ENCODE peak calls at places on chromosome 4, in six cellular contexts. U is IMR-90, B is H9, N is neuronal stem cell, O is mesendoderm, I is trophoblast cell. W is an unnamed sample.

GRCh38 chr4:100421356-100421978 is 96.4 kb downstream of the EMCN start:
- DNase-seq in U (peak; percentile 31), B (no peak), N (peak; percentile 14), O (peak; percentile 42), I (peak; percentile 27), W (peak; percentile 50)

GRCh38 chr4:17961249-17961648 is 60.3 kb downstream of the LCORL start:
- DNase-seq in U (no peak), B (no peak), N (no peak), O (no peak), I (no peak), W (no peak)

GRCh38 chr4:122930877-122931276 is 8.5 kb upstream of the NUDT6 start:
- DNase-seq in U (peak; percentile 41), B (no peak), N (no peak), O (no peak), I (peak; percentile 65), W (peak; percentile 24)

GRCh38 chr4:145481164-145481941 is at the start of gene SMAD1:
- DNase-seq in U (peak; percentile 82), B (peak; percentile 69), N (peak; percentile 64), O (peak; percentile 92), I (peak; percentile 82), W (peak; percentile 85)

GRCh38 chr4:27011401-27011800 is 150.8 kb downstream of the STIM2 start:
- DNase-seq in U (no peak), B (no peak), N (no peak), O (no peak), I (peak; percentile 92), W (no peak)

GRCh38 chr4:153113061-153113837 is 91.0 kb upstream of the TRIM2 start:
- DNase-seq in U (peak; percentile 29), B (no peak), N (no peak), O (no peak), I (peak; percentile 62), W (peak; percentile 48)

GRCh38 chr4:26717332-26717731 is 133.4 kb downstream of the TBC1D19 start:
- DNase-seq in U (peak; percentile 92), B (no peak), N (no peak), O (peak; percentile 8), I (no peak), W (peak; percentile 38)

GRCh38 chr4:72468904-72469502 is 100.0 kb downstream of the ADAMTS3 start:
- DNase-seq in U (peak; percentile 20), B (no peak), N (no peak), O (peak; percentile 35), I (peak; percentile 76), W (peak; percentile 28)

GRCh38 chr4:166594326-166594946 is 639.9 kb downstream of the SPOCK3 start:
- DNase-seq in U (no peak), B (peak; percentile 69), N (peak; percentile 47), O (peak; percentile 70), I (peak; percentile 64), W (peak; percentile 43)

GRCh38 chr4:158758703-158759102 is 10.1 kb upstream of the FNIP2 start:
- DNase-seq in U (no peak), B (no peak), N (no peak), O (no peak), I (no peak), W (no peak)

GRCh38 chr4:75244325-75244724 is 269.9 kb downstream of the RCHY1 start:
- DNase-seq in U (no peak), B (no peak), N (no peak), O (no peak), I (no peak), W (no peak)

GRCh38 chr4:76830612-76831474 is 67.1 kb downstream of the SOWAHB start:
- DNase-seq in U (peak; percentile 92), B (no peak), N (peak; percentile 20), O (peak; percentile 70), I (peak; percentile 46), W (peak; percentile 97)

GRCh38 chr4:78254893-78255292 is 197.8 kb downstream of the FRAS1 start:
- DNase-seq in U (no peak), B (no peak), N (no peak), O (no peak), I (no peak), W (no peak)

GRCh38 chr4:113141901-113142346 is 92.5 kb downstream of the ANK2 start:
- DNase-seq in U (peak; percentile 43), B (no peak), N (no peak), O (no peak), I (peak; percentile 4), W (peak; percentile 71)

GRCh38 chr4:76840972-76841473 is 56.9 kb downstream of the SOWAHB start:
- DNase-seq in U (no peak), B (no peak), N (no peak), O (no peak), I (no peak), W (no peak)

GRCh38 chr4:105025263-105026017 is 121.2 kb upstream of the TET2 start:
- DNase-seq in U (no peak), B (peak; percentile 40), N (no peak), O (peak; percentile 73), I (no peak), W (no peak)

GRCh38 chr4:105023668-105024055 is 123.0 kb upstream of the TET2 start:
- DNase-seq in U (no peak), B (no peak), N (no peak), O (no peak), I (no peak), W (no peak)

DNA sequence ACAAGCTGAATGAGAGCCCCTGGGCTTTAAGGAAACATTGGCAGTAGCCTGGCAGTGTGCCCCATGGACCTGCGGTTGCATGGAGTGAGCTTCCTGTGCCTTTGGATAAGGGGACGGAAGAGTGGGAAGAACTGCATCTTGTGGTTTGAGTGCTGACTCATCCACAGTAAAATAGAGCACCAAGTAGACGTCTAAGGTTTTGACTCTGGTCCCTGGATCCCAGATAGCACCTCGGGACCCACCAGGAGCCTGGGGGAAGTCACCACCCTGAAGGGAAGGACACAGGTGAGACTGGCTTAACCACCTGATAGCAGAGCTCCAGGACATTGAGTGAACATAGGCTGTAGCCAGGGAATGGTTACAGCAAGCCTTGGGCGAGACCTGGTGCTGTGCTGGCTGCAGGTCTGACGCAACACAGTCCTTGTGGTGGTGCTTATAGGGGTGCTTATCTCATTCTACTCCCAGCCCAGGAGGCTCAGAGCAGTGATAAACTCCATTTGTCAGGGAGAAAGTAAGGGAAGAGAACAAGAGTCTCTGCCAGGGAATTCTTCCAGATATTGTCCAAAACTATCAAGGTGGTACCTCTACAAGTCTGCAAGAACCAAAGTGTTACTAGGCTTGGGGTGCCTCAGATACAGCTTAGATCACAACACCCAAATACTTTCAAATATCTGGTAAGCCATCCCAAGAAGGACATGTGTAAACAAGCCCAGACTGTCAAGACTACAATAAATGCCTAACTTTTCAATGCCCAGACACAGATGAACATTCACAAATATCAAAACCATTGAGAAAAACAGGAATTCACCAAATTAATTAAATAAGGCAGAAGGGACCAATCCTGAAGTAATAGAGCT is 123.6 kb upstream of the TET2 start:
- DNase-seq in U (peak; percentile 3), B (no peak), N (no peak), O (peak; percentile 4), I (peak; percentile 79), W (peak; percentile 5)
- H3K4me2 ChIP-seq in U (no peak overlapping the region), B (no peak overlapping the region), N (no peak overlapping the region), O (no peak overlapping the region), I (no peak overlapping the region), W (no peak overlapping the region)

DNA sequence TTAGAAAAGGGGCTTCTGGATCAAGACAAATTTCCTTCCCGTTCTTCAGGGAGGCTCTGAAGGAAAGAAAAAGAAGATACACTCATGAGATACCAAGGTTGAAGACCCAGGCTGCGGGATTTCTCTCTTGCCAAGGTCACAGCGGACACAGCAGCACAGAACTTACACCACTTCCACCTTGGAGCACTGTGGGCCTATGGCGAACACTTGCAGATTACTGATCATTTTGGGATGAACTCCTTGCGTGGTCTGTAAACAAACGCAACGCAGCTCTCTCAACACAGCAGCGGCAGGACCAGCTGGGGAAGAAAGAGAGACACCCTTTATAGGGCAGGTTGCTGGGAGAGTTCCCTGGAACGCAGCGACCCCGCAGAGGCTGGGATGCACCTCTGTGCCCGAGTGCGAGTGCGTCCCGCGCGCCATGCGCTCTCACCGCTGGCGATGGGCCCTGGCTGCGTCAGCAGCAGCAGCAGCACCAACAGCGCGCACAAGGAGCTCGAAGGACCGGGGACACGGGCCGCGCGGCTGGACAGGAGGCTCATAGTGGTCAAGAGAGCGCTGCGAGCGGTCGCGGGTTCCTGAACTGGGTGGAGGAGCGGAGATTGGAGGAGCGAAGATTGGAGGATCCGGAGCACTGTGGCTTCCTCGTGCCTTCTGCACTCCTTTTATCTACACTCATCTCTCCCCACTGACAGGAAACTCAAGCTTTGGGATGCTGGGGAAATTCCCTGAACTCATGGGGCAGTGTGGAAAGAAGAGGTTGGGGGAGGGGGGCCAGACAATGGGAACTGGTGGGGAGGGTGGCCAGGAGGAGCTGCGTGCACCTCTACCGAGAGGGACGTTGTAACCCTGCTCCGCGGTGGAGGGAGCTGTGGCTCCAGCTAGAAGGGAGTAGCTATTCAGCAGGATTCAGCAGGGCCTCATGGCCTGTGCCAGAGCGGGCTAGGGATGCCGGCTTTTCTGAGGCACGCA is at the start of gene CXCL5:
- DNase-seq in U (peak; percentile 39), B (peak; percentile 85), N (peak; percentile 26), O (peak; percentile 90), I (no peak), W (peak; percentile 59)
- H2BK120ac ChIP-seq in U (peak within 1 kb of the TSS; percentile 18), B (no peak within 1 kb of the TSS), N (peak within 1 kb of the TSS; percentile 42), O (no peak within 1 kb of the TSS), I (no peak within 1 kb of the TSS), W (no peak within 1 kb of the TSS)

DNA sequence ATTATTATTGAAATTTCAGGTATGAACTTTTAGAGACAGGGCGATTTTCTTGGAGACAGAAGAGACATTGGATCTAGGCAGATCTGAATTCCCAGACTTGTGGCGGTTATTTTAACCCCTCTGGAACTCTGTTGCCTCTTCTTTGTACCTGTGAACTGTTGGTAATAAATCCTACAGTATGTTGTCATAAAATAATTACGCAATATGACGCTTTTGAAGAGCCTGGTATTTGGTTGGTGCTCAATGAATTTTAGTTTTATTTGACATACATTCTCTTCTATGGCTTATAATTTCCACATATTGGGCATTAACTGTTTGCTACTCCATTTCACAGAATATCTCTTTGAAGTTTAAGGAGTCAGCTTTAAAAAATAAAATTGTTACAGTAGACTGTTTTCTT is 1496.1 kb upstream of the IGFBP7 start:
- DNase-seq in U (no peak), B (no peak), N (no peak), O (no peak), I (peak; percentile 1), W (no peak)
- H3K4me1 ChIP-seq in U (no peaks in the 10 kb centered on the region), B (no peaks in the 10 kb centered on the region), N (no peaks in the 10 kb centered on the region), O (no peaks in the 10 kb centered on the region), I (no peaks in the 10 kb centered on the region), W (no peaks in the 10 kb centered on the region)

GRCh38 chr4:11409632-11410031 is 19.1 kb downstream of the HS3ST1 start:
- DNase-seq in U (no peak), B (no peak), N (no peak), O (no peak), I (no peak), W (no peak)

GRCh38 chr4:11402192-11402591 is 26.5 kb downstream of the HS3ST1 start:
- DNase-seq in U (no peak), B (no peak), N (no peak), O (no peak), I (no peak), W (no peak)

GRCh38 chr4:11408569-11408968 is 20.1 kb downstream of the HS3ST1 start:
- DNase-seq in U (no peak), B (no peak), N (no peak), O (no peak), I (no peak), W (no peak)

GRCh38 chr4:11399461-11399971 is 29.2 kb downstream of the HS3ST1 start:
- DNase-seq in U (no peak), B (no peak), N (no peak), O (no peak), I (no peak), W (no peak)

DNA sequence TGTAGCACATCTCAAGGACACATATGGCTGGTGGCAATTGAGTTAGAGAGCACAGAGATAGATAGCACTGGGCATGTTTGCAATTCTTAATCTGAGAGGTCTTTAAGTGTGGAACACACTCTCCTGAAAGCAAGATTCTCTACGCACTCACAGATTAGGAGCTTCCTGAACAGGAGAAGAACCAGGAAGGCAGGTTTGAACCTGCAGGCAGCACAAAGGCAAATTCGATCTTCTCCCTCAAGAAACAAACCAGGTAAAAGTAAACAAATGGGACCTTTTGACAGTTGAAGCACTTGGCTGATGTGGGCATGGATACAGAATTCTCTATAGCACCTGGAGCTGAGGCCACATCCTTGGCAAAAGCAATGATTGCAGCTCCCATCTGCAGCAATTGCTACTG is 24.3 kb downstream of the HS3ST1 start:
- DNase-seq in U (no peak), B (no peak), N (no peak), O (no peak), I (no peak), W (no peak)
- H3K4me2 ChIP-seq in U (no peak overlapping the region), B (no peak overlapping the region), N (no peak overlapping the region), O (no peak overlapping the region), I (no peak overlapping the region), W (no peak overlapping the region)